ENCODE peak calls at places on chromosomes 11 and 22, in six cellular contexts. O is H1, U is hepatocyte, J is GM23248, A is PC-9, E is HCT116. Z is an unnamed sample.

GRCh38 chr22:23072035-23072910 is 2.0 kb downstream of the GNAZ start:
- DNase-seq in O (no peak), A (no peak), J (peak; percentile 6), E (no peak), U (no peak), Z (no peak)

GRCh38 chr11:114738954-114739353 is 60.6 kb downstream of the NXPE2 start:
- DNase-seq in A (peak; percentile 16), U (peak; percentile 61), J (peak; percentile 63), E (peak; percentile 22), O (peak; percentile 13), Z (no peak)

GRCh38 chr11:102448869-102449224 is 3.7 kb downstream of the TMEM123 start:
- DNase-seq in A (no peak), O (no peak), E (no peak), U (no peak), J (no peak), Z (no peak)

GRCh38 chr11:75236062-75236461 is 4.5 kb upstream of the TPBGL start:
- DNase-seq in J (no peak), E (no peak), O (no peak), U (no peak), A (no peak), Z (no peak)

GRCh38 chr11:8097926-8098325 is 16.9 kb downstream of the TUB start:
- DNase-seq in J (no peak), U (no peak), A (no peak), E (no peak), O (no peak), Z (no peak)

GRCh38 chr11:2898366-2899079 is 12.9 kb upstream of the CDKN1C start:
- DNase-seq in J (peak; percentile 94), E (no peak), U (peak; percentile 46), A (no peak), O (no peak), Z (no peak)

GRCh38 chr22:50548046-50548912 is 2.6 kb downstream of the KLHDC7B start:
- DNase-seq in O (no peak), A (no peak), U (no peak), E (no peak), J (peak; percentile 45), Z (no peak)

GRCh38 chr11:111911563-111912401 is at the start of gene CRYAB:
- DNase-seq in O (no peak), U (peak; percentile 88), E (no peak), J (peak; percentile 98), A (peak; percentile 48), Z (no peak)

GRCh38 chr22:39658367-39658766 is 87.8 kb downstream of the CACNA1I start:
- DNase-seq in E (no peak), U (no peak), J (no peak), A (no peak), O (no peak), Z (no peak)

GRCh38 chr11:120808616-120809050 is 215.3 kb upstream of the TBCEL start:
- DNase-seq in U (no peak), A (no peak), O (no peak), E (no peak), J (no peak), Z (no peak)

GRCh38 chr11:126335463-126335760 is 20.1 kb upstream of the ST3GAL4 start:
- DNase-seq in O (no peak), E (no peak), A (no peak), U (no peak), J (no peak), Z (no peak)

GRCh38 chr11:95832763-95833162 is 42.5 kb downstream of the CEP57 start:
- DNase-seq in A (no peak), J (peak; percentile 48), U (peak; percentile 4), O (no peak), E (no peak), Z (no peak)

GRCh38 chr11:116563028-116563712 is 209.6 kb downstream of the BUD13 start:
- DNase-seq in A (no peak), E (no peak), O (no peak), U (peak; percentile 76), J (peak; percentile 76), Z (no peak)

GRCh38 chr11:69931060-69931910 is 112.1 kb upstream of the FGF3 start:
- DNase-seq in U (no peak), A (no peak), E (no peak), O (no peak), J (no peak), Z (no peak)

GRCh38 chr11:59801981-59802638 is 8.5 kb downstream of the MRPL16 start:
- DNase-seq in J (peak; percentile 62), A (no peak), E (no peak), U (no peak), O (no peak), Z (no peak)

GRCh38 chr22:40594346-40594745 is 42.2 kb downstream of the MRTFA start:
- DNase-seq in J (no peak), U (no peak), A (no peak), E (no peak), O (no peak), Z (no peak)

GRCh38 chr22:42304021-42304790 is 33.8 kb upstream of the TCF20 start:
- DNase-seq in J (no peak), A (no peak), U (peak; percentile 47), O (no peak), E (no peak), Z (no peak)

GRCh38 chr11:102109896-102110760 is at the start of gene YAP1:
- DNase-seq in E (peak; percentile 77), O (peak; percentile 57), U (peak; percentile 96), A (peak; percentile 90), J (peak; percentile 95), Z (no peak)

GRCh38 chr11:9606799-9607510 is 33.5 kb downstream of the WEE1 start:
- DNase-seq in A (no peak), J (no peak), U (peak; percentile 44), O (no peak), E (peak; percentile 45), Z (no peak)

DNA sequence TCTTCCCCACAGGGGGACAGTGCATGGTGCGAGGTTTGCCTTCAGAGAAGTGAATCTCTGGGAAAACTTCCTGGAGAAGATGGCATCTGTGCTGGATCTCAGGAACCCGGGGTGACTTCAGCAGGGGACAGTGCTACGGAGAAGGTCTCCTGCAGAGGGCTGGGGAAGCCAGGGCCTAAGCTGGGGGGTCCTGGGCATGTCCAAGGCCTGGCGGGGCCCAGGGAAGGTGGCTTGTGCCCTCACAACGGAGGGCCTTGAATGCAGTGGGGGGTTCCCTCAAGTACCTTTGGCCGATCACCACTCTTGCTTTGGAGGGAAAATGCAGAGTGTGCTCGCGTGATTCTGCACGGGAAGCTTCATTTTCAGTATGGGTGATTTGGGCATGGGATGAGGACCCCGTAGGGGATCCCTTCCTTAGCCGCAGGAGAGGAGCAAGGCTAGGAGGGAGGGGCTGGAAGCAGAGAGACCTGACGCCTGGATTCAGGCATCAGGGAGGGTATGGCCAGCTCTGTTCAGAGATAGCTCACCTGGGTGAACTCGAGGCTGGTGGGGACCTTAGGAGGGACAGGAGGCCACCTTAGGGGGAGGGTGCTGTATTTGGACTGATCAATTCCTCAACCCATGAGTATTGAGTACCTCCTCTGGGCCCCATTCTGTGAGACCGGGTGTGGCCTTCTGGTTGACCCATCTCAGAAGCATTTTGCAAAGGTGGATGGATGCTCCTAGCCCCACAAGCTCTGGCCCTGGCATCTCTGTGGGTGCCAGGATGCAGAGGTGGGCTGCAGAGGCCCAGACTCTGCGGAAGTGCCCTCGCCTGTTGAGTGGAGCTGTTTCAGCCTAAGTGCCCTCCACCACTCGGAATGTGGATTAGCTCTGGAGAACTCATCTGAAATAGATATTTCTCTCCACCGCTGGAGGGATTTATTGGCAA is 529.4 kb downstream of the TBC1D22A start:
- DNase-seq in U (no peak), A (no peak), O (no peak), J (no peak), E (no peak), Z (no peak)
- H3K4me3 ChIP-seq in U (no peak overlapping the region), A (no peak overlapping the region), O (no peak overlapping the region), J (no peak overlapping the region), E (no peak overlapping the region), Z (no peak overlapping the region)

DNA sequence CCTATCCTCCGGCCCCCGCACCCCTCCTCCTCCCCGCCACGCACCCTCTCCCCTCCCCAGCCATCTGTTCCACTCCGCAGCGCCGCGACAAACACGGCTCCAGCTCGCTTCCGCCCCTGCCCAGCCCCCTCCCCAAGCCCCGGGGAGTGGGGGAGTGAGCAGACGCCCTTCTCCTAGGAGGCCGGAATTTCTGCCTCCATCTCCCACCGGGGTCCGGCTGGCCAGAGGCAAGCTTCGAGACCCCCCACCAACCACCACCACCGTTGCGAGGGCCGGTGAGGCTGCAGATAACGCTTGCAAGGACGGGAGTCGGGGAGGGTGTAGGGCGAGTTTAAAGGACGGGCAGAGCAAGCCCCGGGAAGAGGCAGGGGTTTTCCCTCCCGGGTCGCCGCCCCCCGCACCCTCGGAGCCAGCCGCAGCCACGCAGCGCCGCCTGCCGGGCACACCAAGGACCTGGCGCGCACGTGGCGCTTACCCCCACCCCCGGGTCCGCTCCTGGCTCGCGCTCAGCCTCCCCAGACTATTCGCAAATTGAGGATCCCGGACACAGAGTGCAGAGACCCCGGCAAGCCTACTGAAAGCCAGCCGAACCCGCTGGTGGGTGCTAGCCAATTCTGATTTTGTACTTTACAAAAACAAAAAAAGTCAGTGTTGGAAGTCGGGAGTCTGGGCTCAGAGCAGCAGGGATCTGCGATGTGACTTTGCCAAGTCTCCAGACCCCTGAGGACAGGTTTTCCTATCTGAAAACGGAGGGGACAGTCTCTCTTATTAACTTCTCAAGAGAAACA is 22.6 kb downstream of the RTN4RL2 start:
- DNase-seq in E (no peak), U (peak; percentile 81), A (peak; percentile 45), J (peak; percentile 74), O (no peak), Z (no peak)
- TF ChIP-seq EZH2 in E (no peak), U (peak; percentile 29), A (peak; percentile 69), J (no peak), O (no peak), Z (no peak)

GRCh38 chr11:62851807-62852522 is 12.6 kb upstream of the WDR74 start:
- DNase-seq in O (no peak), J (no peak), U (no peak), E (no peak), A (no peak), Z (no peak)
- H3K4me3 ChIP-seq in O (no peak overlapping the region), J (no peak overlapping the region), U (no peak overlapping the region), E (no peak overlapping the region), A (peak overlapping the region; percentile 97), Z (peak overlapping the region; percentile 94)

GRCh38 chr22:19766506-19767426 is 6.2 kb downstream of the TBX1 start:
- DNase-seq in J (peak; percentile 45), A (peak; percentile 54), U (peak; percentile 47), E (peak; percentile 50), O (no peak), Z (no peak)
- TF ChIP-seq EZH2 in J (no peak), A (peak; percentile 98), U (peak; percentile 100), E (no peak), O (peak; percentile 96), Z (no peak)

GRCh38 chr11:45355706-45356041 is 69.5 kb upstream of the SYT13 start:
- DNase-seq in U (no peak), A (no peak), O (no peak), E (no peak), J (no peak), Z (no peak)
- H3K4me3 ChIP-seq in U (peak overlapping the region; percentile 65), A (no peak overlapping the region), O (peak overlapping the region; percentile 72), E (no peak overlapping the region), J (peak overlapping the region; percentile 4), Z (peak overlapping the region; percentile 92)

DNA sequence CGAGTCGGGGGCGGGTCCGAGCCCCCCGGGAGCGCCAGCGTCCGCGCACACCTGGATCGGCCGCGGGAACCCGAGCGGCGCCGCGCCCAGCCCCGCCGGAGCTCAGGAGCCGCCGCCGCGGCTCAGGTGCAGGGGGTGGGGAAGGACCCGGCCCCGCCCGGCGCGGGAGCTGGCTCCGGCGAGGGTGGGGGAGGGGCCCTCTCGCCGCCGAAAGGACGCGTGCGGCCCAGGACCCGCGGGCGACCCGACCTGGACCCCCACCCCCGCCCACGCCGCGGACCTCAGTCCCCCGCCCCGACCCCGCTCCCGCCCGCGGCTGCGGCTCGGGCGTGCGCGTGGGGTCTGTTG is at the start of gene SHANK2:
- DNase-seq in J (no peak), A (peak; percentile 77), O (no peak), U (peak; percentile 83), E (no peak), Z (no peak)
- TF ChIP-seq EZH2 in J (no peak), A (no peak), O (no peak), U (no peak), E (no peak), Z (no peak)